ENCODE peak calls at places on chromosomes 12 and 14, in four cellular contexts. G, C, A and F are unnamed samples.

GRCh38 chr12:115763376-115763775 is 514.1 kb downstream of the MED13L start:
- DNase-seq in G (no peak), C (no peak), A (no peak), F (peak; percentile 12)

GRCh38 chr12:70779250-70779649 is 141.3 kb downstream of the PTPRR start:
- DNase-seq in G (no peak), C (no peak), A (no peak), F (no peak)

GRCh38 chr14:68633131-68633991 is 159.5 kb downstream of the ZFP36L1 start:
- DNase-seq in G (no peak), C (no peak), A (no peak), F (no peak)

GRCh38 chr12:104632724-104633181 is 176.0 kb downstream of the CHST11 start:
- DNase-seq in G (no peak), C (no peak), A (no peak), F (no peak)

GRCh38 chr14:22737052-22737451 is 29.4 kb upstream of the OXA1L start:
- DNase-seq in G (no peak), C (no peak), A (no peak), F (no peak)

GRCh38 chr12:54001283-54002187 is 1.6 kb downstream of the HOXC9 start:
- DNase-seq in G (no peak), C (no peak), A (no peak), F (no peak)

GRCh38 chr14:63891148-63891964 is 38.6 kb downstream of the SYNE2 start:
- DNase-seq in G (no peak), C (no peak), A (no peak), F (peak; percentile 60)

GRCh38 chr12:113439606-113440030 is 17.4 kb downstream of the SDSL start:
- DNase-seq in G (no peak), C (peak; percentile 40), A (no peak), F (peak; percentile 61)

GRCh38 chr12:53743277-53744129 is 8.3 kb downstream of the CISTR start:
- DNase-seq in G (no peak), C (peak; percentile 56), A (peak; percentile 68), F (peak; percentile 49)

GRCh38 chr12:15982071-15982470 is 70.9 kb downstream of the DERA start:
- DNase-seq in G (no peak), C (no peak), A (no peak), F (no peak)

GRCh38 chr12:15979096-15980091 is 68.3 kb downstream of the DERA start:
- DNase-seq in G (no peak), C (peak; percentile 38), A (peak; percentile 67), F (peak; percentile 33)

GRCh38 chr12:15982471-15982870 is 71.3 kb downstream of the DERA start:
- DNase-seq in G (no peak), C (no peak), A (no peak), F (no peak)

GRCh38 chr12:15977999-15978398 is 66.9 kb downstream of the DERA start:
- DNase-seq in G (no peak), C (no peak), A (no peak), F (no peak)

GRCh38 chr12:15978431-15978950 is 67.4 kb downstream of the DERA start:
- DNase-seq in G (no peak), C (no peak), A (no peak), F (no peak)
- TF ChIP-seq POLR2A in G (no peak), C (no peak), A (no peak), F (no peak)

DNA sequence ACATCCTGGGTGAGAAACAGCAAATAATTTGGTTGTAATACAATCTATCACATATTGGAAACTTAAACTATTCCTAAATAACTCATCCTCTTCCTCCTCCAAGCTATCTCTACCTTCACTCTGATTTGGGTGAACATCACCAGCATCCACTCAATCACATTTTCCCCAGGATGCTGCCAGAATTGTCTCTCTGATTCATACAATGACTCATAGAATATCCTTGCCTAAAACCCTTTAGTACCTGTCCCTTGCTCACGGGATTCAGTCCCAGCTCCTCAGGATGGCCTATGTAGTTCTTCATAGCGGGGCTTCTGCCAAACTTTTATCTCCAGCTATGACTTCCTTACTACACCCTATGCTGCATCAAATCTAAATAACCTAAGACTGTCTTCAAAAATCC is 146.9 kb downstream of the EMP1 start:
- DNase-seq in G (no peak), C (no peak), A (no peak), F (no peak)
- H3K4me3 ChIP-seq in G (no peak overlapping the region), C (no peak overlapping the region), A (no peak overlapping the region), F (no peak overlapping the region)

GRCh38 chr14:89823732-89824131 is 130.8 kb downstream of the EFCAB11 start:
- DNase-seq in G (no peak), C (no peak), A (no peak), F (no peak)
- TF ChIP-seq CTCF in G (no peak), C (no peak), A (no peak), F (no peak)

GRCh38 chr14:58278177-58278576 is 20.2 kb upstream of the ARID4A start:
- DNase-seq in G (no peak), C (no peak), A (no peak), F (no peak)

GRCh38 chr14:58275527-58276190 is 22.7 kb upstream of the ARID4A start:
- DNase-seq in G (no peak), C (no peak), A (no peak), F (no peak)

GRCh38 chr14:58270628-58271027 is 26.0 kb downstream of the PSMA3 start:
- DNase-seq in G (no peak), C (no peak), A (no peak), F (no peak)

GRCh38 chr14:58276208-58276607 is 22.1 kb upstream of the ARID4A start:
- DNase-seq in G (no peak), C (no peak), A (no peak), F (no peak)

GRCh38 chr14:58272589-58273372 is 25.6 kb upstream of the ARID4A start:
- DNase-seq in G (no peak), C (peak; percentile 98), A (no peak), F (peak; percentile 71)
- TF ChIP-seq POLR2A in G (no peak), C (peak; percentile 51), A (no peak), F (no peak)